ENCODE peak calls at places on chromosomes 16 and 17, in six cellular contexts. X is AG09319; Y is HTR-8/SVneo; L is CD4-positive, CD25-positive, alpha-beta regulatory T cell; E is heart left ventricle; C is WTC11. W is an unnamed sample.

GRCh38 chr16:77409311-77409710 is 25.5 kb downstream of the ADAMTS18 start:
- DNase-seq in X (no peak), Y (no peak), L (no peak), E (no peak), C (no peak), W (peak; percentile 9)

GRCh38 chr17:77721823-77722160 is 236.7 kb upstream of the TNRC6C start:
- DNase-seq in X (no peak), Y (no peak), L (no peak), E (no peak), C (no peak), W (no peak)

GRCh38 chr16:26605872-26606271 is 460.9 kb upstream of the C16orf82 start:
- DNase-seq in X (no peak), Y (no peak), L (peak; percentile 58), E (no peak), C (no peak), W (no peak)

GRCh38 chr17:4270746-4271145 is 7.0 kb upstream of the ANKFY1 start:
- DNase-seq in X (no peak), Y (no peak), L (no peak), E (no peak), C (no peak), W (no peak)

GRCh38 chr17:51154176-51154575 is 817 bp downstream of the NME1 start:
- DNase-seq in X (no peak), Y (no peak), L (peak; percentile 47), E (no peak), C (no peak), W (no peak)

GRCh38 chr16:15033309-15033707 is 22.6 kb downstream of the NTAN1 start:
- DNase-seq in X (no peak), Y (no peak), L (no peak), E (peak; percentile 88), C (no peak), W (no peak)

GRCh38 chr16:56632160-56632847 is at the start of gene MT1M:
- DNase-seq in X (no peak), Y (no peak), L (no peak), E (peak; percentile 79), C (peak; percentile 63), W (peak; percentile 44)

GRCh38 chr17:33229028-33229427 is 64.1 kb downstream of the ASIC2 start:
- DNase-seq in X (no peak), Y (no peak), L (no peak), E (no peak), C (no peak), W (no peak)

GRCh38 chr17:81335388-81336157 is 40.5 kb upstream of the SLC38A10 start:
- DNase-seq in X (no peak), Y (no peak), L (no peak), E (no peak), C (no peak), W (no peak)

W was measured in nephron progenitor cell.